ENCODE peak calls at places on chromosomes 2 and 18, in six cellular contexts. M is H9, H is trophoblast cell, D is neuronal stem cell, S is mesenchymal stem cell, Z is H1. E is an unnamed sample.

GRCh38 chr2:36452279-36452678 is 96.7 kb downstream of the CRIM1 start:
- DNase-seq in M (no peak), H (no peak), D (no peak), S (no peak), Z (no peak), E (peak)

GRCh38 chr18:51514128-51514527 is 316.6 kb upstream of the MEX3C start:
- DNase-seq in M (no peak), H (no peak), D (no peak), S (no peak), Z (no peak), E (no peak)

GRCh38 chr2:64400733-64401500 is 53.0 kb upstream of the LGALSL start:
- DNase-seq in M (no peak), H (no peak), D (no peak), S (peak), Z (no peak), E (no peak)

GRCh38 chr18:42636309-42636708 is 479.2 kb downstream of the RIT2 start:
- DNase-seq in M (no peak), H (no peak), D (no peak), S (no peak), Z (no peak), E (no peak)

GRCh38 chr2:153163055-153163454 is 315.5 kb downstream of the RPRM start:
- DNase-seq in M (peak), H (no peak), D (peak), S (no peak), Z (peak), E (no peak)

GRCh38 chr2:144834954-144835633 is 315.2 kb upstream of the ZEB2 start:
- DNase-seq in M (no peak), H (no peak), D (no peak), S (peak), Z (no peak), E (peak)

GRCh38 chr2:27940090-27940671 is 49.7 kb downstream of the BABAM2 start:
- DNase-seq in M (no peak), H (no peak), D (no peak), S (no peak), Z (no peak), E (no peak)

GRCh38 chr2:106843910-106844250 is 42.1 kb downstream of the ST6GAL2 start:
- DNase-seq in M (no peak), H (no peak), D (no peak), S (no peak), Z (no peak), E (no peak)

GRCh38 chr2:32772623-32773221 is 144.9 kb downstream of the TTC27 start:
- DNase-seq in M (peak), H (no peak), D (peak), S (peak), Z (peak), E (peak)

GRCh38 chr18:54926593-54927297 is 32.5 kb downstream of the CCDC68 start:
- DNase-seq in M (no peak), H (no peak), D (no peak), S (no peak), Z (no peak), E (peak)

GRCh38 chr18:34494359-34494696 is 215.8 kb upstream of the DTNA start:
- DNase-seq in M (peak), H (no peak), D (no peak), S (no peak), Z (no peak), E (no peak)

GRCh38 chr2:107712857-107713256 is 113.8 kb upstream of the RGPD4 start:
- DNase-seq in M (no peak), H (no peak), D (no peak), S (peak), Z (no peak), E (no peak)

GRCh38 chr2:74756356-74756890 is 77.5 kb upstream of the HK2 start:
- DNase-seq in M (no peak), H (no peak), D (no peak), S (peak), Z (no peak), E (peak)

GRCh38 chr18:32373995-32374394 is 96.7 kb downstream of the GAREM1 start:
- DNase-seq in M (no peak), H (peak), D (no peak), S (peak), Z (no peak), E (peak)

GRCh38 chr2:234691968-234692955 is 195.4 kb upstream of the ARL4C start:
- DNase-seq in M (no peak), H (no peak), D (no peak), S (no peak), Z (no peak), E (no peak)

GRCh38 chr2:5322414-5322813 is 369.8 kb upstream of the SOX11 start:
- DNase-seq in M (no peak), H (no peak), D (no peak), S (no peak), Z (no peak), E (no peak)

GRCh38 chr2:164913640-164914346 is 41.5 kb downstream of the SLC38A11 start:
- DNase-seq in M (no peak), H (peak), D (no peak), S (no peak), Z (no peak), E (peak)

GRCh38 chr18:73283032-73283431 is 415.2 kb upstream of the NETO1 start:
- DNase-seq in M (no peak), H (no peak), D (no peak), S (peak), Z (no peak), E (peak)

GRCh38 chr2:217837001-217837491 is 165.7 kb downstream of the TNS1 start:
- DNase-seq in M (peak), H (no peak), D (no peak), S (no peak), Z (no peak), E (no peak)

GRCh38 chr2:12501469-12502147 is 215.1 kb upstream of the TRIB2 start:
- DNase-seq in M (no peak), H (no peak), D (no peak), S (no peak), Z (no peak), E (peak)

DNA sequence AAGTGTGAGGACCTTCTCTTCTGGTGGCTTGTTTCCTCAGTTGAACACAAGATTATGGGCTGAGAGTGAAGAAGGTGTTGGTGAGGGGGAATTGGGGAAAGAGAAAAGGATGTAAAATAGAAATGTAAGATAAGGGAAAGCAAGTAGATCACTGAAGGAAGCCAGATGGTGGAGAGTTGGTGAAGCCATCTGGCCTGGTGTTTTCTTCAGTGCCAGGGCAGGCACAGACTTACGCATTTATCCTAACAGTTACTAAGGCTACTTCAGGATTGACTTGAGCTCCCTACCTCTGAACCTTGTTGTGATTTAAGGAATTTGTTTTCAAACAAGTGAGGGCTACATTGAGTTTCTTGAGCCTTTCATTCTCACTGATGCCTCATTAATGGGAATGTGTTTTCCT is 113.8 kb downstream of the GALNT1 start:
- DNase-seq in M (no peak), H (no peak), D (no peak), S (no peak), Z (no peak), E (no peak)
- H3K14ac ChIP-seq in M (no peak), H (no peak), D (no peak), S (no peak), Z (no peak), E (no peak)

GRCh38 chr2:118309201-118310015 is 221.1 kb downstream of the INSIG2 start:
- DNase-seq in M (no peak), H (no peak), D (no peak), S (no peak), Z (no peak), E (no peak)
- H3K14ac ChIP-seq in M (peak), H (no peak), D (no peak), S (no peak), Z (no peak), E (no peak)

GRCh38 chr2:120817136-120817955 is 81.7 kb downstream of the GLI2 start:
- DNase-seq in M (no peak), H (no peak), D (no peak), S (no peak), Z (no peak), E (no peak)
- H3K14ac ChIP-seq in M (no peak), H (no peak), D (no peak), S (no peak), Z (no peak), E (peak)

DNA sequence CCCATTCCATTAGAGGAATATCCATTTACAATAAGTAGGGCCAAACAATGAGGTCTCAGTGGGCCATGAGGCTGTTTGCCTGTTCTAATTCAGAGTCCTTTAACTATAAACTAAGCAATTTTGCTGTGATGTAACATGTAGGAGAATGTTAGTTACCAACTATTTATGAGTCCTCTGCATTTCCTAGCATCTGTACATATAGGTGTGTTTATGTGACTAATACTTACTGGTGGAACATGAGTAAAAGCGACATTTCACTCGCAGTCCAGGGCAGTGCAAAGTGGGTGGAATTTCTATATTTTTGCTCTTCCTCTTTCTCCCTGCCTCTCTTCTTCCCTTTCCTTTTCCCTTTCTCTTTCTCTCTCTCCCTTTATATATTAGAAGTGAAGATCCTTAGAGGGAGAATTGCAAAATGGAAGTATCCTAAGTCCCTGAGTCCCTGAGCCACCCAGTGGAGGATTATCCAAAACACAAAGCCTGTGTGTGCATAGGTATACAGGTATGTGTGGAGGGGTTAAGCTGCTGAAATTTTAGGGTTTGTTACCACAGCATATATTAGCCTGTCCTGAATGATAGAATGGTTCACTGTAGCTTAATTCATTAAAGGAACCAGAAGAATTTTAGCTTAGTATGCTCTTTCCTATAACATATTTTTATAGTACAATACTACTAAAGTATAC is 487.0 kb upstream of the FANCL start:
- DNase-seq in M (no peak), H (no peak), D (no peak), S (no peak), Z (no peak), E (no peak)
- H3K14ac ChIP-seq in M (no peak), H (no peak), D (no peak), S (no peak), Z (no peak), E (no peak)

DNA sequence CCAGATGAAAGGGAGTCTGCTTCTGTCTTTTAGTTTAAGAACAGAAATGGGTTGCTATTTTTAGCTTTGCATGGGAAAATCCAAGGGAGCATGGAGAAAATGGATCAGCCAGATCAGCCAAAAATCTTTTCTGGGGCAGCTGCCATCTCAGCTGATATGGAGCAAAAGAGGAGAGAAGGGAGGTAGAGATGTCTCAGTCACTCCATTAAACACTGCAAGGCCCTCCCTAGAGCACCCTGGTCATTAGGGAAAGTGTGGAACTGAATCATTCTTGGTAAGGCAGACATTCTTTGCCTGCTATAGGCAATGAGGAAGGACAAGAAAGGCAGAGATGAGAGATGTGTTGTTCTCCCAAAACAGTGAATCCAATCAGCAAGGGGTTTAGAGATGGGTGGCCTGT is 79.8 kb downstream of the CTAGE1 start:
- DNase-seq in M (no peak), H (no peak), D (no peak), S (no peak), Z (no peak), E (no peak)
- H3K14ac ChIP-seq in M (no peak), H (no peak), D (no peak), S (no peak), Z (no peak), E (no peak)

GRCh38 chr2:3516831-3517230 is 2.5 kb downstream of the ADI1 start:
- DNase-seq in M (no peak), H (no peak), D (no peak), S (no peak), Z (no peak), E (no peak)

GRCh38 chr2:3517948-3518495 is 1.3 kb downstream of the ADI1 start:
- DNase-seq in M (no peak), H (no peak), D (no peak), S (no peak), Z (no peak), E (no peak)

GRCh38 chr2:3518496-3519254 is 656 bp downstream of the ADI1 start:
- DNase-seq in M (peak), H (peak), D (peak), S (peak), Z (peak), E (peak)

GRCh38 chr2:3520591-3520990 is 1.3 kb upstream of the ADI1 start:
- DNase-seq in M (no peak), H (no peak), D (no peak), S (no peak), Z (no peak), E (no peak)

GRCh38 chr2:3519255-3520190 is at the start of gene ADI1:
- DNase-seq in M (peak), H (peak), D (no peak), S (peak), Z (peak), E (peak)
- H3K14ac ChIP-seq in M (peak), H (peak), D (peak), S (peak), Z (no peak), E (peak)

GRCh38 chr2:206982360-206982759 is 43.0 kb downstream of the CPO start:
- DNase-seq in M (no peak), H (no peak), D (no peak), S (no peak), Z (no peak), E (no peak)
- H3K14ac ChIP-seq in M (no peak), H (no peak), D (no peak), S (no peak), Z (no peak), E (peak)

DNA sequence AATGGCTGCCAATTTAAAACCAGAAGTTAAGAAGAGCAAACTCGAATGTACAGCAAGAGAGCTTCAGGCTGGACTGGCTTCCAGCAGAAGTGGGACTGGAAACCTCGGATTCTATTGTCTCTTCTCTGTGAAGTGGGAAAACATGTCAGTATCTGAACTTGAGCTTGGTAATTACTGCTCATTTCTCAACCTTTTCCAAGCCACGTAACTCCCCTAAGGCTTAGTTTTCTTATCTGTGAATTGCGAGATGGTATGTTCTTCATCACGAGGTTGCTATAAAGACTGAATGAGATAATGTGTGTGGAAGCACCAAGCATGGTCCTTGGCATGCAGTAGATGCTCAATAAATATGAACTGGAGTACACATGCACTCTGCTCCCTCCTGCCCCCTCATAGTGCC is 259.4 kb upstream of the SPRED2 start:
- DNase-seq in M (no peak), H (peak), D (no peak), S (no peak), Z (no peak), E (no peak)
- H3K14ac ChIP-seq in M (no peak), H (no peak), D (no peak), S (no peak), Z (no peak), E (no peak)

DNA sequence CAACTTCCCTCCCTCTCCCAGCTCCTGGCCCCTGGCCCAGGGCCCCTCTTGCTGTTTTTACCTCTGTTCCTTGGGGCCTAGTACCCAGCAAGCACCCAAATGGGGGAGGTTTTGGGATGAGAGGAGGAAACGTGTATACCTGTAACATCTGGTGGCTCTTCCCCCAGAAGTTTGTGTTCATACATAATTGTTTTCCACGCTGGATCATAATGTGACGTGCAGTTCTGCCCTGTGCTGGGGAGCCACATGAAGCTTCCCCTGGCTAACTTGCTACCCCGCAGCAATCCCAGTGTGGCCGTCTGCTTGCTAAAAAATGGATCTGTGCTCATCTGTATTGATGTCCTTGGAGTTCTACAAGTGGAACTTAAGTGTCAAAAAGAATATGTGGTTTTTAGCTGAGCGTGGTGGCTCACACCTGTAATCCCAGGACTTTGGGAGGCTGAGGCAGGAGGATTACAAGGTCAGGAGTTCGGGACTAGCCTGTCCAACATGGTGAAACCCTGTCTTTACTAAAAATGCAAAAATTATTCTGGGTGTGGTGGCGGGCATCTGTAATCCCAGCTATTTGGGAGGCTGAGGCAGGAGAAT is 36.5 kb downstream of the ANO7 start:
- DNase-seq in M (no peak), H (no peak), D (no peak), S (no peak), Z (no peak), E (no peak)
- H3K14ac ChIP-seq in M (no peak), H (no peak), D (peak), S (no peak), Z (no peak), E (no peak)

DNA sequence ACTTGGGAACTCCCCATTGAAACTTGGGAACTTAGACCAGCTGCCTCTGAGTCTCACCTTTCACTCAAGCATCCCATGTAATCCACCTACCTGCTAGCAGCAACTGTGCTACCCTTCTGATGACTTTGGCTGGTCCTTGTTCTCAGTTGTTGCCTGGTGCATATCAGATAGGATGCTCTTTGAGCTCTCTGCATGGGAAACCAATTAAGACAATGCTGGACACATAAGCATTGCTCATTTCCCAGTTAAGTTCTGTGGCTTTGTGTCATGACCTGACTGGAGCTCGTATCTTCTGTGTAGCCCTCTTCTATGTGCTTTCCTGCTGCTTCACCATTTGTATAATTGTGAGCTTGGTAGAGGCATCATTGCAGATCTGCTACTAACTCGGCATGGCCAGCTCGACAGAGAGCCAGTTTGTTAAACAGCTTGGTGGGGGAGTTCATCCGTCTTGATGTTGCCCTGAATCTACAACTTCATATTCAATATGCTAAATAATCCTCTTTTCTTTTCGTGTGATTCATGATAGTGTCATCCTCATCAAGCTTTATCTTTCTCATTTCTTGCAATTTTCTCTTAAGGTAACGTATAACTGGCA is 447.5 kb upstream of the SLC14A2 start:
- DNase-seq in M (no peak), H (no peak), D (no peak), S (peak), Z (no peak), E (peak)
- H3K14ac ChIP-seq in M (no peak), H (no peak), D (no peak), S (no peak), Z (no peak), E (peak)

E was measured in IMR-90.